ENCODE peak calls at places on chromosomes 3 and 15, in four cellular contexts. One of them, this sample, is unnamed.

GRCh38 chr3:134009345-134010000 is 20.3 kb downstream of the SLCO2A1 start:
- DNase-seq in H1: no peak
- DNase-seq in IMR-90: peak
- DNase-seq in neuronal stem cell: no peak
- DNase-seq in this sample: no peak

GRCh38 chr15:73921257-73921890 is 4.9 kb upstream of the LOXL1 start:
- DNase-seq in IMR-90: no peak
- DNase-seq in H1: no peak
- DNase-seq in neuronal stem cell: no peak
- DNase-seq in this sample: no peak

GRCh38 chr3:25426408-25426807 is 1.7 kb upstream of the RARB start:
- DNase-seq in IMR-90: no peak
- DNase-seq in H1: no peak
- DNase-seq in neuronal stem cell: no peak
- DNase-seq in this sample: peak

GRCh38 chr3:55497250-55497649 is 10.1 kb upstream of the WNT5A start:
- DNase-seq in neuronal stem cell: no peak
- DNase-seq in H1: no peak
- DNase-seq in IMR-90: no peak
- DNase-seq in this sample: no peak

GRCh38 chr3:141710888-141711616 is 27.0 kb upstream of the RNF7 start:
- DNase-seq in neuronal stem cell: no peak
- DNase-seq in H1: no peak
- DNase-seq in IMR-90: peak
- DNase-seq in this sample: no peak

GRCh38 chr15:35130245-35130644 is 45.1 kb upstream of the NANOGP8 start:
- DNase-seq in neuronal stem cell: no peak
- DNase-seq in H1: no peak
- DNase-seq in IMR-90: peak
- DNase-seq in this sample: no peak

GRCh38 chr15:39774688-39775267 is 7.9 kb downstream of the FSIP1 start:
- DNase-seq in IMR-90: no peak
- DNase-seq in H1: no peak
- DNase-seq in neuronal stem cell: no peak
- DNase-seq in this sample: no peak

GRCh38 chr3:150391200-150391599 is 16.9 kb upstream of the TSC22D2 start:
- DNase-seq in IMR-90: peak
- DNase-seq in H1: no peak
- DNase-seq in neuronal stem cell: no peak
- DNase-seq in this sample: peak

GRCh38 chr3:184145120-184145524 is 10.0 kb downstream of the EIF2B5 start:
- DNase-seq in neuronal stem cell: no peak
- DNase-seq in IMR-90: peak
- DNase-seq in H1: peak
- DNase-seq in this sample: peak

GRCh38 chr3:190429681-190430080 is 20.0 kb downstream of the TMEM207 start:
- DNase-seq in H1: no peak
- DNase-seq in neuronal stem cell: no peak
- DNase-seq in IMR-90: peak
- DNase-seq in this sample: no peak

GRCh38 chr15:88769161-88769971 is 33.9 kb upstream of the ACAN start:
- DNase-seq in H1: peak
- DNase-seq in neuronal stem cell: no peak
- DNase-seq in IMR-90: peak
- DNase-seq in this sample: peak

GRCh38 chr3:81308296-81308695 is 453.1 kb downstream of the GBE1 start:
- DNase-seq in IMR-90: peak
- DNase-seq in H1: no peak
- DNase-seq in neuronal stem cell: no peak
- DNase-seq in this sample: peak

GRCh38 chr3:126487151-126487771 is 11.6 kb upstream of the ZXDC start:
- DNase-seq in neuronal stem cell: no peak
- DNase-seq in IMR-90: no peak
- DNase-seq in H1: no peak
- DNase-seq in this sample: peak

GRCh38 chr3:54663558-54664114 is 264.2 kb downstream of the LRTM1 start:
- DNase-seq in H1: no peak
- DNase-seq in neuronal stem cell: no peak
- DNase-seq in IMR-90: no peak
- DNase-seq in this sample: no peak

GRCh38 chr3:133410191-133410892 is 10.5 kb downstream of the BFSP2 start:
- DNase-seq in neuronal stem cell: no peak
- DNase-seq in H1: no peak
- DNase-seq in IMR-90: no peak
- DNase-seq in this sample: no peak

GRCh38 chr15:58179741-58180381 is 41.7 kb downstream of the AQP9 start:
- DNase-seq in H1: no peak
- DNase-seq in neuronal stem cell: no peak
- DNase-seq in IMR-90: peak
- DNase-seq in this sample: no peak

GRCh38 chr3:23822559-23822958 is 16.8 kb downstream of the UBE2E1 start:
- DNase-seq in neuronal stem cell: no peak
- DNase-seq in IMR-90: no peak
- DNase-seq in H1: no peak
- DNase-seq in this sample: no peak

GRCh38 chr3:150407818-150408231 is 273 bp upstream of the TSC22D2 start:
- DNase-seq in H1: no peak
- DNase-seq in IMR-90: peak
- DNase-seq in neuronal stem cell: no peak
- DNase-seq in this sample: peak

DNA sequence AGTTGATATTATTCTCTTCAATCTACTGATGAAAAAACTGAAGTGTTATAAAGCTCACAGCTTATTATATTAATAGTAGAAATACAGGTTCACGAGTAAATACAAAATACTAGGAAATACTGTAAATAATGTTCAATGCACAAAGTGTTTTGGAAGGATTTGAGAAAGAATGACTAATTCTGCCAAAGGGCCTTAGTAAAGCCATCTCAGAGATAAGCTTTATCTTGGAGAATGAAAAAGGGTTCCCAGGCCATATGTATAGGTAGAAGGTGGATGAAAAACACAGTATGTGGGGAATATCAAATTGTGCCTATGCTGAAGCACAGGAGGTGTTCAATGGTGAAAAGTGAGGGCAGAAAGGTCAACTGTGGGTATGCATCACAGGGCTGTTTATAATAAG is 123.5 kb downstream of the CMSS1 start:
- DNase-seq in H1: no peak
- DNase-seq in neuronal stem cell: no peak
- DNase-seq in IMR-90: no peak
- DNase-seq in this sample: no peak
- H3K23ac ChIP-seq in H1: no peak
- H3K23ac ChIP-seq in neuronal stem cell: no peak
- H3K23ac ChIP-seq in IMR-90: no peak
- H3K23ac ChIP-seq in this sample: no peak

GRCh38 chr15:91974321-91974720 is 120.8 kb downstream of the SLCO3A1 start:
- DNase-seq in neuronal stem cell: no peak
- DNase-seq in H1: no peak
- DNase-seq in IMR-90: no peak
- DNase-seq in this sample: no peak
- H3K27ac ChIP-seq in neuronal stem cell: no peak
- H3K27ac ChIP-seq in H1: no peak
- H3K27ac ChIP-seq in IMR-90: no peak
- H3K27ac ChIP-seq in this sample: no peak

GRCh38 chr3:10986592-10986991 is 6.0 kb upstream of the SLC6A1 start:
- DNase-seq in neuronal stem cell: no peak
- DNase-seq in IMR-90: no peak
- DNase-seq in H1: no peak
- DNase-seq in this sample: no peak

GRCh38 chr3:10985181-10985580 is 7.4 kb upstream of the SLC6A1 start:
- DNase-seq in neuronal stem cell: no peak
- DNase-seq in H1: no peak
- DNase-seq in IMR-90: no peak
- DNase-seq in this sample: no peak

GRCh38 chr3:10992017-10992945 is at the start of gene SLC6A1:
- DNase-seq in H1: peak
- DNase-seq in IMR-90: no peak
- DNase-seq in neuronal stem cell: peak
- DNase-seq in this sample: peak

GRCh38 chr3:10988003-10988402 is 4.5 kb upstream of the SLC6A1 start:
- DNase-seq in neuronal stem cell: no peak
- DNase-seq in H1: no peak
- DNase-seq in IMR-90: no peak
- DNase-seq in this sample: no peak

GRCh38 chr3:10988991-10989484 is 3.5 kb upstream of the SLC6A1 start:
- DNase-seq in neuronal stem cell: no peak
- DNase-seq in H1: no peak
- DNase-seq in IMR-90: no peak
- DNase-seq in this sample: peak
- H3K23ac ChIP-seq in neuronal stem cell: no peak
- H3K23ac ChIP-seq in H1: no peak
- H3K23ac ChIP-seq in IMR-90: no peak
- H3K23ac ChIP-seq in this sample: no peak

DNA sequence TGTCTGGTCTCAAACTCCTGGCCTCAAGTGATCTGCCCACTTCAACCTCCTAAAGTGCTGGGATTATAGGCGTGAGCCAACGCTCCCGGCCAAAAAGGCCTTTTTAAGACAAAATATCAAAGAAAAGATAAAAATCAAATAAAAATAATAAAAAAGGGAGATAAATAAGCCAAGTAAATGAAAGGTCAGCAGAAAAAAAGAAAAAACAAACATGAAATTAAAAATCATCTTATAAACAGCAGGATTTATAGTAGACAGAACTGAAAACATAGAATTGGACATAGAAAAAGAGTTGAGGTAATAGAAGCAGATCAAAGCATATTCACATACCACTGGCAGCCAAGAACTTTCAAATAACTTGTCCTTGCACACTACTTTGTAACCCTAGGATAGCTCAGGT is 983.4 kb downstream of the ROBO2 start:
- DNase-seq in H1: no peak
- DNase-seq in neuronal stem cell: no peak
- DNase-seq in IMR-90: no peak
- DNase-seq in this sample: no peak
- H3K27ac ChIP-seq in H1: no peak
- H3K27ac ChIP-seq in neuronal stem cell: no peak
- H3K27ac ChIP-seq in IMR-90: no peak
- H3K27ac ChIP-seq in this sample: no peak

DNA sequence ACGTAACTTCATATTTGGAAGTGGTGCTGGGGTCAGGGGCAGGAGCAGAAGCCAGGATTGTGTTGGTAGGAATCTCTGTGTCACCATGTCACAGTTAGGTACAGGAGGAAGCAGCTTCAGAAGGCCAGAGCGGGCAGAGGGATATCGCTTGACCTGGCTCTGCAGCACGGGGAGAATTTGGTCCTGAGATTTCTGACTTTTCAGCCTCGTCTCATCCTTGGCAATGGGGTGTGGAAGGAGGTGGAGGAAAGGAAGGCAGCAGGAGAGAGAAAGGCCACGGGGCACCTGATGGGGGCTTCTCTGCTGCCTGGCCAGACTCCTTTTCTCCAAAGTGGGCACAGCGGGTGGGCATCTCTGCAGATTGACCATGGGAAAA is 564 bp downstream of the IL16 start:
- DNase-seq in H1: no peak
- DNase-seq in IMR-90: no peak
- DNase-seq in neuronal stem cell: no peak
- DNase-seq in this sample: no peak
- H3K23ac ChIP-seq in H1: no peak
- H3K23ac ChIP-seq in IMR-90: no peak
- H3K23ac ChIP-seq in neuronal stem cell: no peak
- H3K23ac ChIP-seq in this sample: no peak

This sample was measured in mesendoderm.